ENCODE peak calls at places on chromosomes 16 and 17, in six cellular contexts. B is activated CD4-positive, alpha-beta T cell treated with anti-CD3 and anti-CD28 coated beads, Interleukin-2, amount 50 U/mL, for 1 hour; S is stimulated activated CD4-positive, alpha-beta T cell treated with anti-CD3 and anti-CD28 coated beads, Interleukin-15, amount 100 ng/mL, for 24 hours; O is ecto neural progenitor cell; V is effector CD4-positive, alpha-beta T cell; D is breast epithelium. F is an unnamed sample.

GRCh38 chr17:82370471-82371332 is 863 bp upstream of the UTS2R start:
- DNase-seq in D (no peak), V (no peak), S (peak), O (no peak), B (no peak), F (no peak)

GRCh38 chr17:72116692-72117469 is 3.9 kb upstream of the SOX9 start:
- DNase-seq in O (peak), S (no peak), B (no peak), D (no peak), V (no peak), F (no peak)

GRCh38 chr16:11977206-11978041 is 890 bp downstream of the SNX29 start:
- DNase-seq in D (no peak), B (no peak), V (no peak), S (peak), O (no peak), F (no peak)

GRCh38 chr16:71927383-71927782 is 32.1 kb downstream of the IST1 start:
- DNase-seq in S (no peak), V (no peak), D (peak), O (no peak), B (no peak), F (no peak)

GRCh38 chr16:57663917-57664661 is 4.0 kb upstream of the ADGRG3 start:
- DNase-seq in V (no peak), S (no peak), D (no peak), O (no peak), B (no peak), F (no peak)

GRCh38 chr17:80092959-80093358 is 8.4 kb upstream of the GAA start:
- DNase-seq in B (no peak), O (no peak), D (no peak), V (no peak), S (no peak), F (no peak)

GRCh38 chr16:381788-382717 is at the start of gene PGAP6:
- DNase-seq in D (no peak), S (peak), V (peak), B (peak), O (no peak), F (peak)

GRCh38 chr16:85829751-85830445 is 30.4 kb downstream of the COX4I1 start:
- DNase-seq in B (no peak), S (no peak), V (no peak), D (no peak), O (no peak), F (peak)

GRCh38 chr17:32136856-32137255 is 5.4 kb upstream of the RHOT1 start:
- DNase-seq in O (no peak), D (no peak), B (no peak), S (no peak), V (no peak), F (no peak)

GRCh38 chr17:2844386-2844785 is 48.1 kb downstream of the RAP1GAP2 start:
- DNase-seq in D (no peak), B (no peak), O (no peak), V (no peak), S (no peak), F (no peak)

GRCh38 chr17:42407289-42407836 is 15.7 kb downstream of the CAVIN1 start:
- DNase-seq in S (peak), O (peak), B (peak), D (peak), V (peak), F (peak)

GRCh38 chr17:48068491-48068961 is 20.4 kb downstream of the NFE2L1 start:
- DNase-seq in B (no peak), V (no peak), O (peak), S (peak), D (no peak), F (no peak)

F was measured in GDM1.